ENCODE peak calls at places on chromosome 11, in nine cellular contexts. R, G, B, U, N, W, E, S and Y are unnamed samples.

GRCh38 chr11:71080239-71081097 is 171.9 kb downstream of the SHANK2 start:
- DNase-seq in R (peak; percentile 82), G (peak; percentile 87), B (peak; percentile 78), U (peak; percentile 60), N (no peak), W (peak; percentile 72), E (peak; percentile 79), S (peak; percentile 73), Y (peak; percentile 2)

GRCh38 chr11:33207408-33207985 is 46.2 kb upstream of the CSTF3 start:
- DNase-seq in R (no peak), G (no peak), B (peak; percentile 76), U (peak; percentile 26), N (peak; percentile 50), W (no peak), E (peak; percentile 14), S (no peak), Y (no peak)

GRCh38 chr11:120172054-120172881 is 34.4 kb upstream of the TRIM29 start:
- DNase-seq in R (peak; percentile 43), G (peak; percentile 50), B (peak; percentile 76), U (peak; percentile 77), N (peak; percentile 75), W (peak; percentile 76), E (peak; percentile 87), S (peak; percentile 73), Y (no peak)

GRCh38 chr11:61021661-61022212 is 50.3 kb downstream of the CD6 start:
- DNase-seq in R (no peak), G (no peak), B (no peak), U (peak; percentile 91), N (no peak), W (no peak), E (no peak), S (peak; percentile 76), Y (no peak)

GRCh38 chr11:118007040-118007439 is 20.8 kb downstream of the IL10RA start:
- DNase-seq in R (no peak), G (no peak), B (no peak), U (no peak), N (no peak), W (no peak), E (no peak), S (no peak), Y (no peak)

GRCh38 chr11:118924591-118925585 is 838 bp downstream of the BCL9L start:
- DNase-seq in R (no peak), G (peak; percentile 49), B (peak; percentile 46), U (peak; percentile 59), N (no peak), W (peak; percentile 51), E (peak; percentile 68), S (peak; percentile 82), Y (no peak)

GRCh38 chr11:67561971-67562560 is 21.5 kb upstream of the GSTP1 start:
- DNase-seq in R (no peak), G (peak; percentile 56), B (no peak), U (no peak), N (no peak), W (no peak), E (peak; percentile 19), S (no peak), Y (no peak)

GRCh38 chr11:20056109-20057054 is 103.9 kb downstream of the DBX1 start:
- DNase-seq in R (no peak), G (no peak), B (no peak), U (peak; percentile 67), N (peak; percentile 88), W (no peak), E (no peak), S (no peak), Y (no peak)

GRCh38 chr11:11989774-11990744 is 18.4 kb downstream of the DKK3 start:
- DNase-seq in R (no peak), G (no peak), B (peak; percentile 69), U (no peak), N (no peak), W (no peak), E (peak; percentile 51), S (peak; percentile 22), Y (no peak)

GRCh38 chr11:405323-405975 is 9.3 kb downstream of the SIGIRR start:
- DNase-seq in R (no peak), G (no peak), B (peak; percentile 44), U (peak; percentile 64), N (peak; percentile 60), W (peak; percentile 87), E (peak; percentile 52), S (no peak), Y (no peak)

GRCh38 chr11:69567951-69568808 is 72.8 kb upstream of the CCND1 start:
- DNase-seq in R (peak; percentile 75), G (no peak), B (no peak), U (no peak), N (no peak), W (peak; percentile 13), E (peak; percentile 44), S (no peak), Y (no peak)

GRCh38 chr11:106391771-106392412 is 314.4 kb downstream of the AASDHPPT start:
- DNase-seq in R (no peak), G (no peak), B (peak; percentile 74), U (no peak), N (no peak), W (no peak), E (peak; percentile 68), S (no peak), Y (no peak)

GRCh38 chr11:64865286-64866172 is 12.9 kb downstream of the EHD1 start:
- DNase-seq in R (no peak), G (no peak), B (peak; percentile 30), U (no peak), N (no peak), W (no peak), E (peak; percentile 92), S (no peak), Y (no peak)

DNA sequence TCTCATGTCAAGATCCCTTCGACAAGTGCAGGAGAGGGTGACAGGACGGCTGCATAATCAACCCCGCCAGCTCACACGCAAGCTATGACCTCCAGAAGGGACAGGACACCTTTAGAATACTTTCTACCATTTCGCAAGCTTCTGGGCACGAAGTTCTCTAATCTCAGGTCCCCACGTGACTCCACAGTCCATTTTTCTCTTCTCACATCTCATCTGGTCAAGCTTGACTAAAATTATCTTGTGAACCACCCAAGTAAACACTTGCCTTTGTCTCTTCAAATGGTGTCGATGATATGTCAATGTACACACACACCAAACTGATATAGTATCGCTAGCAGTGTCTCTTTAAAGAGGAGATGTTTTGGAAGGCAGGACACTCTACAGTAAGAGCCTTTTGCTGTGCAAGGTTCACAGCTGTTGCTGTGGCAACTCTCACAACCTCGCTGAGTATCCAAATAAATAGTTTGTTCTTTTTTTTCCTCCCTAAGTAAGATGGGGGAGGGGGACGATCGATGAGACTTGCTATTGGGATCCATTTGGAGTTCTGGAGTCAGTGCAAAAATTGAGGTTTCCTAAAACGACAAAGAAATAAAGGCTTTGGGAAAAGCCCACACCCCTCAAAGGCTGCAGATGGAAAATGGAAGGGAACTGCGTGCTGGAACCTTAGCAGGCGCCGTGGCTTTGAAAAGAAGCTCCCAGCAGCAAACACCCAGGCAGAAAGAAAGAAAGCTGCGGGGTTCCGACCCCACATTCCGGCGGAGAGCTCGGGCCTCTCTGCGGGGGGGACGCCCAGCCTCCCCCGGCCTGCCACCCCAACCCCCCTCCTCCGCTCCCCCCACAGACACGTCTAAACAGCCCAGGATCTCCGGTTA is 215.4 kb upstream of the UBASH3B start:
- DNase-seq in R (no peak), G (peak; percentile 48), B (peak; percentile 70), U (no peak), N (no peak), W (peak; percentile 80), E (peak; percentile 72), S (no peak), Y (no peak)
- H3K4me3 ChIP-seq in R (no peak overlapping the region), G (peak overlapping the region; percentile 52), B (peak overlapping the region; percentile 18), U (peak overlapping the region; percentile 44), N (peak overlapping the region; percentile 89), W (peak overlapping the region; percentile 68), E (peak overlapping the region; percentile 76), S (peak overlapping the region; percentile 46), Y (peak overlapping the region; percentile 55)

GRCh38 chr11:103806130-103806900 is 230.1 kb upstream of the DDI1 start:
- DNase-seq in R (no peak), G (peak; percentile 59), B (peak; percentile 87), U (no peak), N (peak; percentile 44), W (no peak), E (peak; percentile 83), S (no peak), Y (peak; percentile 58)

GRCh38 chr11:103812680-103813079 is 223.8 kb upstream of the DDI1 start:
- DNase-seq in R (no peak), G (no peak), B (peak; percentile 15), U (no peak), N (no peak), W (no peak), E (no peak), S (no peak), Y (no peak)

GRCh38 chr11:103808246-103808645 is 228.2 kb upstream of the DDI1 start:
- DNase-seq in R (no peak), G (no peak), B (no peak), U (no peak), N (no peak), W (no peak), E (peak; percentile 39), S (no peak), Y (no peak)

GRCh38 chr11:103807806-103808205 is 228.6 kb upstream of the DDI1 start:
- DNase-seq in R (no peak), G (no peak), B (peak; percentile 68), U (no peak), N (no peak), W (no peak), E (peak; percentile 58), S (no peak), Y (no peak)

GRCh38 chr11:103811870-103812509 is 224.4 kb upstream of the DDI1 start:
- DNase-seq in R (no peak), G (no peak), B (no peak), U (no peak), N (no peak), W (no peak), E (no peak), S (no peak), Y (no peak)
- H3K9me3 ChIP-seq in R (no peaks in the 10 kb centered on the region), G (no peaks in the 10 kb centered on the region), B (no peaks in the 10 kb centered on the region), U (no peaks in the 10 kb centered on the region), N (no peaks in the 10 kb centered on the region), W (no peaks in the 10 kb centered on the region), E (no peaks in the 10 kb centered on the region), S (no peaks in the 10 kb centered on the region), Y (no peaks in the 10 kb centered on the region)

DNA sequence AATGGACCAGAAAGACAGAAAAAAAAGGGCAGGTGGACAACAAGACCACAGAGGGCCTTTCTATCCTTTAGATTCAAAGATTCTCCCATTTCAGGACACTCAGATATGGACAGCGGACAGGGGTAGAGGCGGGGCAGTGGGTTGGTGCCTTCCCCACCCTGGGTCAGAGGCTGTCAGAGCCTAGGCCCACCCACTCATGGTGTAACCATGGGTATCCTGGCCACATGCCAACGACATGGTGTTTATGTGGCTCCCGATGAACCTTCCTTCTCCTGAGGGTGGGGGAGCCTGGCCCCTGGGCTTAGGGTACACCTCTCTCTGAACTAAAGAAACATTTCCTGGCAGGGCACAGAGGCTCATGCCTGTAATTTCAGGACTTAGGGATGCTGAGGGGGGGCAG is 14.3 kb upstream of the P2RY2 start:
- DNase-seq in R (no peak), G (no peak), B (no peak), U (no peak), N (peak; percentile 44), W (no peak), E (no peak), S (peak; percentile 43), Y (no peak)
- H3K27ac ChIP-seq in R (no peak overlapping the region), G (no peak overlapping the region), B (no peak overlapping the region), U (no peak overlapping the region), N (no peak overlapping the region), W (no peak overlapping the region), E (no peak overlapping the region), S (no peak overlapping the region), Y (no peak overlapping the region)

DNA sequence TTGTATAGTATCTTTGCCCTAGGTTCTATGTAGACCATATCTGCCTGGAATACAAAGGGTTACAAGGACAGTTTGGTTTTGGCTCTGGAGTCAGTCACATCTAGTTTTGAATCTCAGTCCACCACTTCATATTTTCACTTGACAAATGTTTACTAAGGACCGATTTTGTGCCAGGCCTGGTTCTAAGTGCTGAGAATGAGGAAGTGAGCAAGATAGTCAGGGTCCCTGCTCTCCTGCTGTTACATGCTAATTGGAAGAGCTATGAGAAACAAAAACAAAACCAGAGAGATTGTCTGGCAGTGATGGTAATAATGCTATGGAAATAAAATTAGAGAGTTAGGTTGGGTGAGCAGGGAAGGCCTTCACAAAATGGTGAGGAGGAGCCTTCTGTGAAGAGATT is 66.1 kb upstream of the ARHGAP20 start:
- DNase-seq in R (no peak), G (no peak), B (no peak), U (no peak), N (no peak), W (no peak), E (no peak), S (no peak), Y (no peak)
- H3K4me3 ChIP-seq in R (no peak overlapping the region), G (no peak overlapping the region), B (no peak overlapping the region), U (no peak overlapping the region), N (no peak overlapping the region), W (no peak overlapping the region), E (no peak overlapping the region), S (no peak overlapping the region), Y (no peak overlapping the region)